ENCODE peak calls at places on chromosomes 4 and X, in six cellular contexts. I, D, V, U, Y and F are unnamed samples.

GRCh38 chr4:88585908-88586307 is 6.4 kb upstream of the HERC3 start:
- DNase-seq in I (no peak), D (no peak), V (no peak), U (no peak), Y (no peak), F (no peak)

GRCh38 chr4:154822775-154823174 is 41.7 kb downstream of the RBM46 start:
- DNase-seq in I (no peak), D (no peak), V (no peak), U (no peak), Y (no peak), F (no peak)

GRCh38 chr4:159267940-159268327 is 165.1 kb downstream of the RAPGEF2 start:
- DNase-seq in I (no peak), D (no peak), V (no peak), U (no peak), Y (no peak), F (no peak)

GRCh38 chrX:41785685-41786084 is 61.7 kb downstream of the GPR82 start:
- DNase-seq in I (no peak), D (no peak), V (no peak), U (peak), Y (no peak), F (no peak)

GRCh38 chrX:70998402-70999027 is 67.6 kb upstream of the SLC7A3 start:
- DNase-seq in I (no peak), D (no peak), V (peak), U (peak), Y (peak), F (no peak)

GRCh38 chrX:16946971-16947562 is 609 bp downstream of the REPS2 start:
- DNase-seq in I (no peak), D (peak), V (peak), U (no peak), Y (no peak), F (no peak)

GRCh38 chr4:94621491-94622080 is 136.2 kb upstream of the BMPR1B start:
- DNase-seq in I (no peak), D (no peak), V (peak), U (peak), Y (peak), F (peak)

GRCh38 chr4:109989044-109989443 is 76.4 kb downstream of the EGF start:
- DNase-seq in I (no peak), D (no peak), V (no peak), U (peak), Y (no peak), F (no peak)

GRCh38 chr4:3445111-3445820 is 3.5 kb downstream of the HGFAC start:
- DNase-seq in I (no peak), D (no peak), V (no peak), U (no peak), Y (no peak), F (no peak)

GRCh38 chr4:3873446-3874415 is 107.5 kb downstream of the ADRA2C start:
- DNase-seq in I (no peak), D (no peak), V (peak), U (no peak), Y (no peak), F (no peak)

GRCh38 chrX:103151799-103152198 is 58.9 kb upstream of the NXF3 start:
- DNase-seq in I (no peak), D (no peak), V (no peak), U (no peak), Y (no peak), F (peak)

GRCh38 chr4:159401791-159402380 is 299.0 kb downstream of the RAPGEF2 start:
- DNase-seq in I (no peak), D (no peak), V (peak), U (peak), Y (no peak), F (no peak)

GRCh38 chr4:26256016-26256415 is 64.8 kb upstream of the RBPJ start:
- DNase-seq in I (no peak), D (no peak), V (no peak), U (no peak), Y (no peak), F (no peak)

GRCh38 chrX:150363561-150364346 is 637 bp downstream of the MAMLD1 start:
- DNase-seq in I (no peak), D (no peak), V (peak), U (no peak), Y (peak), F (no peak)

GRCh38 chr4:16197842-16198241 is 28.4 kb downstream of the TAPT1 start:
- DNase-seq in I (no peak), D (no peak), V (no peak), U (no peak), Y (peak), F (peak)

GRCh38 chrX:56853436-56853835 is 124.4 kb downstream of the NBDY start:
- DNase-seq in I (no peak), D (no peak), V (no peak), U (no peak), Y (no peak), F (no peak)

GRCh38 chrX:36684053-36684452 is 324.1 kb upstream of the FAM47C start:
- DNase-seq in I (no peak), D (no peak), V (peak), U (no peak), Y (no peak), F (no peak)

GRCh38 chr4:146585761-146586333 is 52.8 kb upstream of the POU4F2 start:
- DNase-seq in I (no peak), D (no peak), V (no peak), U (no peak), Y (no peak), F (no peak)

GRCh38 chr4:38242822-38243384 is 282.7 kb downstream of the PTTG2 start:
- DNase-seq in I (no peak), D (no peak), V (no peak), U (no peak), Y (no peak), F (no peak)

GRCh38 chr4:54971474-54971950 is 153.9 kb downstream of the KDR start:
- DNase-seq in I (no peak), D (no peak), V (peak), U (peak), Y (peak), F (peak)

GRCh38 chr4:1375761-1376322 is 28.8 kb downstream of the UVSSA start:
- DNase-seq in I (no peak), D (no peak), V (no peak), U (no peak), Y (no peak), F (no peak)

GRCh38 chr4:8215001-8215427 is 15.9 kb downstream of the SH3TC1 start:
- DNase-seq in I (no peak), D (no peak), V (no peak), U (peak), Y (peak), F (peak)

GRCh38 chrX:2614911-2615310 is 76.2 kb upstream of the CD99 start:
- DNase-seq in I (no peak), D (no peak), V (peak), U (peak), Y (no peak), F (no peak)

GRCh38 chrX:65581661-65582339 is 47.2 kb upstream of the LAS1L start:
- DNase-seq in I (no peak), D (peak), V (peak), U (peak), Y (peak), F (peak)

GRCh38 chrX:120271218-120271617 is 20.6 kb downstream of the ZBTB33 start:
- DNase-seq in I (no peak), D (no peak), V (no peak), U (no peak), Y (no peak), F (no peak)

GRCh38 chrX:130108647-130109428 is 1.5 kb downstream of the ELF4 start:
- DNase-seq in I (no peak), D (no peak), V (no peak), U (no peak), Y (peak), F (no peak)

GRCh38 chrX:83829874-83830273 is 31.1 kb upstream of the CYLC1 start:
- DNase-seq in I (no peak), D (no peak), V (no peak), U (no peak), Y (no peak), F (no peak)

GRCh38 chr4:169956441-169956840 is 69.8 kb downstream of the MFAP3L start:
- DNase-seq in I (no peak), D (no peak), V (peak), U (no peak), Y (no peak), F (no peak)

GRCh38 chr4:84482564-84483563 is 16.2 kb downstream of the NKX6-1 start:
- DNase-seq in I (no peak), D (no peak), V (peak), U (no peak), Y (no peak), F (no peak)